ENCODE peak calls at places on chromosomes 6 and 20, in nine cellular contexts. P, C, V, N, J, X, S, T and Q are unnamed samples.

GRCh38 chr20:37711987-37712961 is 18.4 kb downstream of the CTNNBL1 start:
- DNase-seq in P (no peak), C (no peak), V (no peak), N (no peak), J (no peak), X (no peak), S (no peak), T (no peak), Q (no peak)

GRCh38 chr6:56832225-56832624 is 122.7 kb upstream of the BEND6 start:
- DNase-seq in P (no peak), C (no peak), V (no peak), N (no peak), J (no peak), X (no peak), S (no peak), T (no peak), Q (no peak)

GRCh38 chr20:51720854-51721253 is 47.3 kb downstream of the ATP9A start:
- DNase-seq in P (no peak), C (no peak), V (no peak), N (no peak), J (no peak), X (no peak), S (no peak), T (no peak), Q (no peak)

GRCh38 chr6:167930300-167930699 is 67.2 kb upstream of the KIF25 start:
- DNase-seq in P (peak), C (peak), V (no peak), N (no peak), J (no peak), X (no peak), S (no peak), T (no peak), Q (no peak)

GRCh38 chr6:112939543-112939942 is 592.4 kb downstream of the RFPL4B start:
- DNase-seq in P (no peak), C (no peak), V (no peak), N (no peak), J (no peak), X (no peak), S (no peak), T (peak), Q (no peak)

GRCh38 chr20:3162080-3162611 is 2.5 kb upstream of the FASTKD5 start:
- DNase-seq in P (no peak), C (no peak), V (no peak), N (no peak), J (no peak), X (no peak), S (no peak), T (no peak), Q (no peak)

GRCh38 chr6:84635081-84635745 is 129.2 kb downstream of the TBX18 start:
- DNase-seq in P (peak), C (peak), V (no peak), N (no peak), J (no peak), X (no peak), S (no peak), T (no peak), Q (no peak)

GRCh38 chr6:27177454-27178000 is 70.0 kb upstream of the PRSS16 start:
- DNase-seq in P (peak), C (peak), V (peak), N (peak), J (peak), X (peak), S (peak), T (no peak), Q (peak)

GRCh38 chr6:42403831-42404230 is 47.9 kb downstream of the TRERF1 start:
- DNase-seq in P (peak), C (no peak), V (no peak), N (no peak), J (no peak), X (no peak), S (no peak), T (no peak), Q (no peak)

GRCh38 chr20:51034461-51034860 is 11.6 kb upstream of the KCNG1 start:
- DNase-seq in P (peak), C (no peak), V (no peak), N (no peak), J (no peak), X (no peak), S (no peak), T (no peak), Q (no peak)

GRCh38 chr6:144661101-144661806 is 376.1 kb downstream of the UTRN start:
- DNase-seq in P (peak), C (no peak), V (no peak), N (no peak), J (no peak), X (no peak), S (no peak), T (peak), Q (no peak)

GRCh38 chr20:56843817-56844216 is 214.7 kb downstream of the TFAP2C start:
- DNase-seq in P (no peak), C (peak), V (no peak), N (no peak), J (no peak), X (no peak), S (no peak), T (no peak), Q (no peak)

GRCh38 chr6:158031445-158032353 is 50.0 kb downstream of the SYNJ2 start:
- DNase-seq in P (peak), C (peak), V (peak), N (peak), J (no peak), X (peak), S (peak), T (no peak), Q (peak)

GRCh38 chr6:146915671-146916127 is 288.5 kb upstream of the STXBP5 start:
- DNase-seq in P (peak), C (peak), V (no peak), N (no peak), J (no peak), X (no peak), S (no peak), T (no peak), Q (no peak)

GRCh38 chr6:30682181-30683117 is 4.0 kb downstream of the PPP1R18 start:
- DNase-seq in P (peak), C (peak), V (peak), N (peak), J (peak), X (peak), S (peak), T (no peak), Q (peak)

GRCh38 chr6:17115251-17116089 is 13.6 kb downstream of the STMND1 start:
- DNase-seq in P (peak), C (peak), V (no peak), N (no peak), J (no peak), X (no peak), S (no peak), T (no peak), Q (no peak)

GRCh38 chr6:102488729-102489128 is 1095.2 kb downstream of the GRIK2 start:
- DNase-seq in P (no peak), C (peak), V (no peak), N (no peak), J (no peak), X (no peak), S (no peak), T (no peak), Q (no peak)

GRCh38 chr20:64224344-64225165 is 31.0 kb upstream of the PCMTD2 start:
- DNase-seq in P (peak), C (peak), V (no peak), N (no peak), J (no peak), X (no peak), S (no peak), T (no peak), Q (no peak)

GRCh38 chr6:81753709-81754678 is 1.5 kb upstream of the TENT5A start:
- DNase-seq in P (peak), C (peak), V (peak), N (peak), J (peak), X (peak), S (peak), T (no peak), Q (peak)

GRCh38 chr6:101365181-101365580 is 28.3 kb upstream of the GRIK2 start:
- DNase-seq in P (no peak), C (no peak), V (no peak), N (no peak), J (no peak), X (no peak), S (no peak), T (no peak), Q (no peak)

GRCh38 chr6:52726193-52726542 is 37.1 kb downstream of the GSTA2 start:
- DNase-seq in P (no peak), C (no peak), V (no peak), N (no peak), J (no peak), X (no peak), S (no peak), T (no peak), Q (no peak)

GRCh38 chr6:7150381-7151064 is 42.8 kb downstream of the RREB1 start:
- DNase-seq in P (no peak), C (no peak), V (no peak), N (peak), J (no peak), X (no peak), S (peak), T (peak), Q (no peak)

GRCh38 chr20:5220334-5221077 is 93.7 kb downstream of the CDS2 start:
- DNase-seq in P (peak), C (no peak), V (no peak), N (no peak), J (no peak), X (no peak), S (no peak), T (no peak), Q (no peak)

GRCh38 chr6:2186516-2186915 is 58.9 kb downstream of the GMDS start:
- DNase-seq in P (no peak), C (no peak), V (no peak), N (no peak), J (no peak), X (no peak), S (no peak), T (no peak), Q (peak)

GRCh38 chr6:143061597-143062385 is 1.1 kb downstream of the AIG1 start:
- DNase-seq in P (no peak), C (no peak), V (no peak), N (no peak), J (no peak), X (no peak), S (no peak), T (no peak), Q (no peak)